ENCODE peak calls at places on chromosome 4, in five cellular contexts. C, R, N, W and E are unnamed samples.

GRCh38 chr4:185202984-185203379 is 818 bp downstream of the CFAP97 start:
- DNase-seq in R (no peak), N (no peak), W (no peak), C (no peak), E (no peak)

GRCh38 chr4:8922481-8922880 is 50.8 kb upstream of the HMX1 start:
- DNase-seq in C (peak; percentile 14), R (no peak), W (no peak), N (no peak), E (no peak)

GRCh38 chr4:11471613-11472012 is 42.9 kb upstream of the HS3ST1 start:
- DNase-seq in N (peak; percentile 41), W (no peak), R (no peak), C (no peak), E (no peak)

GRCh38 chr4:110091426-110091825 is 107.0 kb downstream of the ELOVL6 start:
- DNase-seq in N (no peak), R (no peak), W (no peak), C (no peak), E (peak; percentile 83)

GRCh38 chr4:122516376-122516775 is 59.9 kb upstream of the IL2 start:
- DNase-seq in C (no peak), W (no peak), N (no peak), R (no peak), E (no peak)

GRCh38 chr4:189313861-189314513 is 626.7 kb upstream of the FRG1 start:
- DNase-seq in N (no peak), R (no peak), W (no peak), C (no peak), E (no peak)

GRCh38 chr4:47862297-47862696 is 24.4 kb upstream of the CORIN start:
- DNase-seq in W (no peak), C (no peak), R (no peak), N (no peak), E (no peak)

GRCh38 chr4:46946914-46947313 is 37.9 kb upstream of the COX7B2 start:
- DNase-seq in R (no peak), C (no peak), N (no peak), W (no peak), E (no peak)

GRCh38 chr4:81747242-81747930 is 275.7 kb upstream of the RASGEF1B start:
- DNase-seq in N (no peak), W (peak; percentile 36), C (no peak), R (no peak), E (no peak)

GRCh38 chr4:18571252-18571885 is 549.8 kb upstream of the LCORL start:
- DNase-seq in N (no peak), R (no peak), W (no peak), C (no peak), E (no peak)

GRCh38 chr4:113666386-113667114 is 95.0 kb downstream of the CAMK2D start:
- DNase-seq in C (no peak), W (no peak), R (no peak), N (no peak), E (no peak)

GRCh38 chr4:83378426-83378825 is 43.8 kb upstream of the HPSE start:
- DNase-seq in C (no peak), W (no peak), R (no peak), N (no peak), E (no peak)

GRCh38 chr4:83890816-83891215 is 354.9 kb downstream of the GPAT3 start:
- DNase-seq in W (no peak), N (no peak), C (no peak), R (no peak), E (no peak)

GRCh38 chr4:83569967-83570366 is 34.1 kb downstream of the GPAT3 start:
- DNase-seq in C (no peak), N (no peak), R (no peak), W (no peak), E (peak; percentile 52)

GRCh38 chr4:99293357-99293756 is 2.6 kb upstream of the ADH1A start:
- DNase-seq in W (no peak), C (no peak), R (no peak), N (no peak), E (no peak)

GRCh38 chr4:165208741-165209388 is 1.5 kb downstream of the KLHL2 start:
- DNase-seq in C (no peak), W (no peak), R (no peak), N (no peak), E (no peak)

GRCh38 chr4:26116057-26116456 is 202.0 kb downstream of the SMIM20 start:
- DNase-seq in N (no peak), R (no peak), W (no peak), C (no peak), E (peak; percentile 57)

GRCh38 chr4:98150092-98150761 is 7.0 kb upstream of the STPG2 start:
- DNase-seq in C (no peak), W (no peak), R (no peak), N (no peak), E (no peak)

GRCh38 chr4:123064390-123064789 is 142.0 kb upstream of the NUDT6 start:
- DNase-seq in W (no peak), C (no peak), R (no peak), N (no peak), E (peak; percentile 74)

GRCh38 chr4:42642136-42642797 is 14.6 kb downstream of the ATP8A1 start:
- DNase-seq in N (no peak), R (no peak), C (peak; percentile 68), W (no peak), E (no peak)

GRCh38 chr4:132101526-132101925 is 1047.6 kb upstream of the PCDH10 start:
- DNase-seq in C (no peak), N (no peak), R (no peak), W (no peak), E (no peak)

GRCh38 chr4:106864231-106864630 is 171.9 kb downstream of the DKK2 start:
- DNase-seq in N (no peak), W (no peak), R (no peak), C (no peak), E (no peak)

GRCh38 chr4:3517731-3518510 is 14.3 kb downstream of the LRPAP1 start:
- DNase-seq in N (no peak), R (no peak), W (no peak), C (peak; percentile 16), E (no peak)

GRCh38 chr4:163815776-163816175 is 321.3 kb downstream of the TMA16 start:
- DNase-seq in W (no peak), N (no peak), R (no peak), C (no peak), E (no peak)

GRCh38 chr4:108834167-108834566 is 71.3 kb upstream of the ETNPPL start:
- DNase-seq in C (peak; percentile 32), N (no peak), W (no peak), R (no peak), E (peak; percentile 72)

GRCh38 chr4:140151700-140152014 is 2.3 kb downstream of the MAML3 start:
- DNase-seq in N (peak; percentile 84), R (peak; percentile 56), C (peak; percentile 73), W (peak; percentile 80), E (peak; percentile 87)

GRCh38 chr4:159142254-159142653 is 39.4 kb downstream of the RAPGEF2 start:
- DNase-seq in N (no peak), W (no peak), C (no peak), R (no peak), E (peak; percentile 9)

GRCh38 chr4:133581971-133582619 is 433.0 kb downstream of the PCDH10 start:
- DNase-seq in W (no peak), C (no peak), R (no peak), N (no peak), E (no peak)

GRCh38 chr4:10013722-10014121 is 7.6 kb downstream of the SLC2A9 start:
- DNase-seq in C (peak; percentile 22), R (no peak), W (no peak), N (peak; percentile 80), E (no peak)

GRCh38 chr4:109560687-109561452 is 824 bp downstream of the MCUB start:
- DNase-seq in W (no peak), R (no peak), C (no peak), N (peak; percentile 37), E (peak; percentile 67)

GRCh38 chr4:82969414-82969813 is 41.2 kb downstream of the LIN54 start:
- DNase-seq in W (no peak), R (no peak), N (no peak), C (no peak), E (no peak)

GRCh38 chr4:47668810-47669408 is 169.0 kb downstream of the CORIN start:
- DNase-seq in C (no peak), W (peak; percentile 13), R (no peak), N (no peak), E (peak; percentile 34)

GRCh38 chr4:89300490-89300889 is 7.1 kb downstream of the GPRIN3 start:
- DNase-seq in C (no peak), N (no peak), W (no peak), R (no peak), E (no peak)

GRCh38 chr4:86757468-86757867 is 91.7 kb downstream of the SLC10A6 start:
- DNase-seq in C (no peak), R (no peak), W (no peak), N (no peak), E (no peak)

GRCh38 chr4:168028970-168029610 is 63.2 kb upstream of the ANXA10 start:
- DNase-seq in C (no peak), R (no peak), N (no peak), W (no peak), E (no peak)